ENCODE peak calls at places on chromosomes 2 and 18, in nine cellular contexts. T, J, P, F, M, N, K, Q and E are unnamed samples. For H3K36me3, the result is how much of the 10 kb centered on the place peaks cover.

GRCh38 chr2:234235191-234235590 is 184.7 kb downstream of the SPP2 start:
- DNase-seq in T (no peak), J (no peak), P (no peak), F (no peak), M (no peak), N (no peak), K (no peak), Q (no peak), E (no peak)

GRCh38 chr2:205695460-205695979 is 13.2 kb downstream of the NRP2 start:
- DNase-seq in T (no peak), J (no peak), P (no peak), F (peak), M (peak), N (no peak), K (no peak), Q (no peak), E (no peak)

GRCh38 chr2:65420712-65421431 is 11.5 kb downstream of the SPRED2 start:
- DNase-seq in T (no peak), J (peak), P (no peak), F (peak), M (peak), N (no peak), K (peak), Q (no peak), E (no peak)

GRCh38 chr2:31312898-31313297 is 78.9 kb downstream of the EHD3 start:
- DNase-seq in T (no peak), J (no peak), P (no peak), F (peak), M (peak), N (no peak), K (no peak), Q (no peak), E (no peak)

GRCh38 chr18:28961669-28962228 is 784.8 kb upstream of the CDH2 start:
- DNase-seq in T (no peak), J (no peak), P (peak), F (peak), M (peak), N (no peak), K (peak), Q (no peak), E (no peak)

GRCh38 chr2:21415234-21415633 is 291.5 kb downstream of the TDRD15 start:
- DNase-seq in T (no peak), J (no peak), P (no peak), F (no peak), M (no peak), N (no peak), K (no peak), Q (no peak), E (no peak)

GRCh38 chr2:241573741-241574140 is 15.2 kb downstream of the BOK start:
- DNase-seq in T (peak), J (no peak), P (no peak), F (no peak), M (no peak), N (no peak), K (no peak), Q (no peak), E (no peak)

GRCh38 chr2:120481446-120482194 is 135.7 kb downstream of the INHBB start:
- DNase-seq in T (peak), J (no peak), P (no peak), F (no peak), M (no peak), N (no peak), K (no peak), Q (no peak), E (peak)

GRCh38 chr2:24831736-24832421 is 38.7 kb downstream of the CENPO start:
- DNase-seq in T (no peak), J (no peak), P (no peak), F (no peak), M (no peak), N (no peak), K (no peak), Q (no peak), E (peak)

GRCh38 chr2:178523596-178524134 is 43.4 kb downstream of the PLEKHA3 start:
- DNase-seq in T (no peak), J (no peak), P (peak), F (no peak), M (peak), N (no peak), K (no peak), Q (no peak), E (no peak)

GRCh38 chr2:120783371-120783791 is 47.7 kb downstream of the GLI2 start:
- DNase-seq in T (no peak), J (no peak), P (no peak), F (no peak), M (peak), N (no peak), K (no peak), Q (no peak), E (no peak)

GRCh38 chr2:191206613-191207471 is 38.4 kb upstream of the MYO1B start:
- DNase-seq in T (no peak), J (peak), P (no peak), F (no peak), M (peak), N (no peak), K (no peak), Q (no peak), E (no peak)

GRCh38 chr2:120587326-120587996 is 148.2 kb upstream of the GLI2 start:
- DNase-seq in T (no peak), J (no peak), P (no peak), F (no peak), M (no peak), N (no peak), K (no peak), Q (no peak), E (no peak)

GRCh38 chr2:96541326-96541725 is 4.8 kb downstream of the ARID5A start:
- DNase-seq in T (no peak), J (no peak), P (no peak), F (no peak), M (peak), N (no peak), K (no peak), Q (no peak), E (no peak)

GRCh38 chr2:96537734-96538486 is 1.4 kb downstream of the ARID5A start:
- DNase-seq in T (no peak), J (no peak), P (no peak), F (no peak), M (no peak), N (no peak), K (no peak), Q (no peak), E (peak)

GRCh38 chr2:96538487-96539214 is 2.1 kb downstream of the ARID5A start:
- DNase-seq in T (peak), J (peak), P (peak), F (peak), M (no peak), N (peak), K (no peak), Q (peak), E (peak)

GRCh38 chr2:96540136-96540535 is 3.6 kb downstream of the ARID5A start:
- DNase-seq in T (no peak), J (no peak), P (no peak), F (no peak), M (peak), N (no peak), K (peak), Q (no peak), E (peak)

DNA sequence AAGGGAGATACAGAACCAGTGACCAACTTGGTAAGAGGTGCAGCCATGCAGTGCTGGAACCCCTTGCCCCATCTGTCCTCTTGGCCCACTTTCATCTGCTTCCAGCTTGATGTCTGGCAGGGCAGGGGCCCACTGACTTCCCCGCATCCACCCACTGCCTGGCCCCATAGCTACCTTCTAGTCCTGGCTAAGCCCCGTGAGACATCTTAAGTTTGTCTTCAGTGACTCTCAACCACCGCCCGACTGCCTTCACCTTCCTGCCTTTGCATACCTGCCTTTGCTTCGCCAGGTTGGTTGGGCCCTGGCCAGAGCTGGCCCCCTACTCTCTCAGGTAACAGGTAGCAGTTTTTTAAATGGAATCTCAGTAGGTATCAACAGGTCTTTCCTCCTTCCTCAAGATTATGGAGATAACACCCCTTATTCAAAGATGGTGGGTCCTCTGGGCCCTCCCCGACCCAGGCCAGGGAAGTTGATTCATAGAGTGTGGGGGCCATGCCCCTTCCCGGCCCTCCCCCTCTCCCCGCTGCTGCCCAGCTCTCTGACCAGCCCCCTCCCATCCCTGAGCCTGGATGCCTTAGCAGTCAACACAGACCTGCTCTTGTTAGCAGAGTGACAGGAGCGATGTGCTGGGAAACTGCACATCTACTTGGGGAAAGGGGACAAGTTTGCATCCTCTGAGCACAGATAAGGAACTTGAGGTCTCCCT is 2.8 kb downstream of the ARID5A start:
- DNase-seq in T (peak), J (no peak), P (no peak), F (no peak), M (no peak), N (no peak), K (no peak), Q (no peak), E (peak)
- H3K4me3 ChIP-seq in T (peak), J (peak), P (no peak), F (no peak), M (no peak), N (peak), K (no peak), Q (peak), E (peak)

GRCh38 chr18:48799724-48800315 is 150.9 kb downstream of the SMAD7 start:
- DNase-seq in T (peak), J (no peak), P (no peak), F (no peak), M (no peak), N (peak), K (no peak), Q (no peak), E (peak)
- H3K27ac ChIP-seq in T (no peak), J (no peak), P (no peak), F (no peak), M (no peak), N (no peak), K (no peak), Q (no peak), E (peak)

GRCh38 chr2:216156822-216157221 is 47.7 kb downstream of the XRCC5 start:
- DNase-seq in T (no peak), J (no peak), P (no peak), F (no peak), M (no peak), N (no peak), K (no peak), Q (no peak), E (no peak)
- H3K36me3 ChIP-seq in T (under half), J (under half), P (under half), F (half or more), M (under half), N (under half), K (half or more), Q (under half), E (half or more)

GRCh38 chr18:38313851-38314250 is 748.3 kb upstream of the CELF4 start:
- DNase-seq in T (no peak), J (no peak), P (no peak), F (no peak), M (no peak), N (no peak), K (no peak), Q (no peak), E (no peak)

GRCh38 chr18:38312532-38312931 is 746.9 kb upstream of the CELF4 start:
- DNase-seq in T (no peak), J (no peak), P (no peak), F (no peak), M (no peak), N (no peak), K (no peak), Q (no peak), E (no peak)

GRCh38 chr18:38305941-38306340 is 740.3 kb upstream of the CELF4 start:
- DNase-seq in T (no peak), J (no peak), P (no peak), F (no peak), M (no peak), N (no peak), K (no peak), Q (no peak), E (no peak)

DNA sequence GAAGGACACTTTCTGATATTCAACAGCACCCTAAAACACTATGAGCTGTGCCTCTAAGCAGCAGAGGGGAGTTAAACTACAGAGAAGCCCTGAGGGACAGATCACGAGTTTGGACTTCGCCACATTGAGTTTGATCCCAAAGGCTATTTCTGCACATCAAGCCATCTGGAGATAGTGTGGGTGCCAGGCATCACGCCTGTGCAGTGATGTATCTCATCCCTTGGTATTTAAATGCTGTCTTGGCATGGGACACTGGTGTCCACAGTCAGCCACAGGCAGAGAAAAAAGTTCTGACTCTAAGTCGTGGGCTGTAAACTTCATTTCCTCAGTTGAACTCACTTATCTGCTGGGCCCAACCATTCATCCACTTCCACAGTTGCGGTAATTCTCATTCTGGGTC is 742.3 kb upstream of the CELF4 start:
- DNase-seq in T (no peak), J (no peak), P (no peak), F (no peak), M (no peak), N (no peak), K (no peak), Q (no peak), E (no peak)
- H3K4me3 ChIP-seq in T (no peak), J (no peak), P (no peak), F (no peak), M (no peak), N (no peak), K (no peak), Q (no peak), E (no peak)

GRCh38 chr2:134975281-134976009 is 56.8 kb downstream of the CCNT2 start:
- DNase-seq in T (no peak), J (peak), P (no peak), F (no peak), M (no peak), N (no peak), K (no peak), Q (no peak), E (no peak)

GRCh38 chr2:134979203-134979602 is 60.6 kb downstream of the CCNT2 start:
- DNase-seq in T (no peak), J (no peak), P (no peak), F (no peak), M (no peak), N (no peak), K (no peak), Q (no peak), E (no peak)

GRCh38 chr2:134973241-134974146 is 54.9 kb downstream of the CCNT2 start:
- DNase-seq in T (no peak), J (no peak), P (no peak), F (no peak), M (no peak), N (no peak), K (no peak), Q (no peak), E (no peak)

GRCh38 chr2:134980639-134981038 is 62.0 kb downstream of the CCNT2 start:
- DNase-seq in T (no peak), J (no peak), P (no peak), F (no peak), M (no peak), N (no peak), K (no peak), Q (no peak), E (no peak)

GRCh38 chr2:134976074-134976702 is 57.6 kb downstream of the CCNT2 start:
- DNase-seq in T (no peak), J (no peak), P (no peak), F (no peak), M (no peak), N (no peak), K (no peak), Q (no peak), E (no peak)
- H3K27ac ChIP-seq in T (no peak), J (no peak), P (no peak), F (no peak), M (no peak), N (no peak), K (no peak), Q (no peak), E (no peak)

DNA sequence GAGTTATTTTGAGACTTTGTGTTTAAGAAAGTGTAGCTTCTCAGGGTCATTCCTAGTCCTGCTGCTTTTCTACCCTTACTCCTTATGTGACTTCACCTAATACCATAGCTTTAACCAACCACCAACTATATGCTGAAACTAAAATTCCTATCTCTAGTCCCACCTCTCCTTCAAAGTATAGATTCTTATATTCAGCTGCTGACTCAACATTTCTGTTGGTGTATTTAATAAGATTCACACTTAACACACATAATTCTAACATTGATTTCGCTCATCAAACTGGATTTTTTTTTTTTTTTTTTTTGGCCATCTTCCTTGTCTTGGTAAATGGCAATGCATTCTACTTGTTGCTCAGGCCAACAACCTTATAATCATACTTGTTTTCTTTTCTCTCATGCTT is 30.1 kb downstream of the TAF1B start:
- DNase-seq in T (no peak), J (no peak), P (no peak), F (no peak), M (no peak), N (no peak), K (no peak), Q (no peak), E (no peak)
- H3K36me3 ChIP-seq in T (under half), J (under half), P (under half), F (under half), M (under half), N (under half), K (under half), Q (under half), E (half or more)

DNA sequence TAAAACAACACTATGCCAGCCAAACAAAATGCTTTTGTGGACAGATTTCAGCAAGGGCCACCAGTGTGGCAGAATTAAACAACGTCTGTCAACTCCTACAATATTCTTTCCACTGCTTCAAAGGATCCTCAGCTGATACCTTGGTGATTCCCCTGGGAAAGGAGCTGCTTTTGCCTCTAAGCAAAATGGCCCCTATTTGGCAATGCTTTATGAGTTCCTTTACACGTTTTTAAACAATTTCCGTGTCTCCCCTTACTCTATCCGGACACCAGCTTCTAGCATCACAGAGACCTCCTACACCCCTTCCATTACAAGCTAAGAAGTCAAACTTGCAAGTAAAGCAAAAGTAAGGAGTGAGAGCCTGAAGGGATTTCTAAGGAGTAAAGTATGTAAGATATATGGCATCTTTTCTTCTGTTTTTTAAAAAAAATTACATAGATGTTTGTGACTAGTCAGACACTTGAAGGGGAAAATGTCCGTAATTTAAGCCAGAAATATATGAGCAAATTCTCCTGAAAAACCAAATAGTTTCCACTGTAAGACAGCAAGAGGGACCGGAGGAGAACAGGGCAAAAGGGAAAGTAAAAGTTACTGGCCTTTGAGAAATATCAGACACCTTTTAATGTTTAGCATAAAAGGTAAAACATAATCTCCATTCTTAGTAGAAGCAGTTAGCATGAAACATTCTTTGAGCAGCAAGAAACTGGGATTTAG is 1.9 kb downstream of the SOS1 start:
- DNase-seq in T (no peak), J (no peak), P (peak), F (no peak), M (no peak), N (no peak), K (no peak), Q (no peak), E (no peak)
- H3K4me3 ChIP-seq in T (peak), J (peak), P (peak), F (peak), M (peak), N (peak), K (peak), Q (peak), E (peak)

GRCh38 chr2:216195565-216195978 is 86.4 kb downstream of the XRCC5 start:
- DNase-seq in T (no peak), J (no peak), P (no peak), F (peak), M (peak), N (no peak), K (peak), Q (no peak), E (no peak)
- H3K27ac ChIP-seq in T (no peak), J (no peak), P (no peak), F (peak), M (no peak), N (no peak), K (peak), Q (no peak), E (no peak)

DNA sequence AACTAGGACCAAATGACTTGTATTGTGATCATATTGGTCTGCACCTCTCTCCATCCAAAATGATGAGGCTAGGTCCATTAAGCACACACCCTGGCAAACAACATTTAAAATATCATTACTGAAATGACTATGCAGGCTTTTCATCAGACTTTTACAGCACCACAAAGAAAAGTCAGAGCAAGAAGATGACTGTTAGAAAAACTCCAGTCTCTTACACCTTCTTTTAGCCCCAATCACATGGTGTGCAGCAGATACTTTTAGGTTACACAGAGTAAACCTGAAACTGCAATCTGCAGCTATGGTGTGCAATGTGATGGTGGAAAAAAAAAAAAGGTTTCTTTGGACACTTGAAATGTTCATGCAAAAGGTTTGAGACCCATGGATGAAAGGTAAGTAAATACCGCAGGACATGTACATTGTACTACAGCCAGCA is 5.4 kb upstream of the POLI start:
- DNase-seq in T (no peak), J (no peak), P (no peak), F (no peak), M (no peak), N (no peak), K (no peak), Q (no peak), E (no peak)
- H3K36me3 ChIP-seq in T (under half), J (under half), P (under half), F (under half), M (under half), N (under half), K (under half), Q (under half), E (under half)

GRCh38 chr18:67581178-67581577 is 64.7 kb upstream of the DSEL start:
- DNase-seq in T (no peak), J (no peak), P (no peak), F (no peak), M (no peak), N (no peak), K (no peak), Q (no peak), E (no peak)

GRCh38 chr18:67586101-67586500 is 69.6 kb upstream of the DSEL start:
- DNase-seq in T (no peak), J (no peak), P (no peak), F (no peak), M (no peak), N (no peak), K (no peak), Q (no peak), E (no peak)

GRCh38 chr18:67583621-67584020 is 67.1 kb upstream of the DSEL start:
- DNase-seq in T (no peak), J (no peak), P (no peak), F (no peak), M (peak), N (no peak), K (peak), Q (no peak), E (no peak)

GRCh38 chr18:67582488-67582887 is 66.0 kb upstream of the DSEL start:
- DNase-seq in T (no peak), J (no peak), P (no peak), F (no peak), M (no peak), N (no peak), K (no peak), Q (no peak), E (no peak)
- H3K4me3 ChIP-seq in T (no peak), J (no peak), P (no peak), F (no peak), M (no peak), N (no peak), K (no peak), Q (no peak), E (no peak)